ENCODE peak calls at places on chromosomes 7 and 10, in four cellular contexts. One of them, this sample, is unnamed.

GRCh38 chr10:71531485-71532446 is 135.0 kb downstream of the CDH23 start:
- DNase-seq in AG09319: no peak
- DNase-seq in colonic mucosa: no peak
- DNase-seq in AG09309: no peak
- DNase-seq in this sample: no peak

GRCh38 chr10:95183451-95184230 is 10.4 kb upstream of the ACSM6 start:
- DNase-seq in AG09319: peak; percentile 51
- DNase-seq in colonic mucosa: peak; percentile 93
- DNase-seq in AG09309: peak; percentile 18
- DNase-seq in this sample: peak; percentile 82

GRCh38 chr10:54800677-54801480 is at the start of gene PCDH15:
- DNase-seq in AG09319: no peak
- DNase-seq in colonic mucosa: no peak
- DNase-seq in AG09309: no peak
- DNase-seq in this sample: peak; percentile 35

GRCh38 chr7:39338716-39339115 is 227.5 kb upstream of the YAE1 start:
- DNase-seq in AG09319: no peak
- DNase-seq in colonic mucosa: no peak
- DNase-seq in AG09309: no peak
- DNase-seq in this sample: no peak

GRCh38 chr10:120505056-120505455 is 48.0 kb downstream of the PLPP4 start:
- DNase-seq in AG09319: no peak
- DNase-seq in colonic mucosa: no peak
- DNase-seq in AG09309: no peak
- DNase-seq in this sample: no peak

GRCh38 chr10:77873558-77874380 is 52.8 kb downstream of the DLG5 start:
- DNase-seq in AG09319: no peak
- DNase-seq in colonic mucosa: peak; percentile 56
- DNase-seq in AG09309: no peak
- DNase-seq in this sample: peak; percentile 80

GRCh38 chr10:311901-312665 is 176.8 kb downstream of the ZMYND11 start:
- DNase-seq in AG09319: no peak
- DNase-seq in colonic mucosa: no peak
- DNase-seq in AG09309: no peak
- DNase-seq in this sample: no peak

GRCh38 chr10:93697207-93697606 is 5.2 kb downstream of the FRA10AC1 start:
- DNase-seq in AG09319: no peak
- DNase-seq in colonic mucosa: no peak
- DNase-seq in AG09309: no peak
- DNase-seq in this sample: no peak

GRCh38 chr7:116977172-116977571 is 23.9 kb downstream of the ST7 start:
- DNase-seq in AG09319: peak; percentile 11
- DNase-seq in colonic mucosa: no peak
- DNase-seq in AG09309: no peak
- DNase-seq in this sample: peak; percentile 43

GRCh38 chr10:86936661-86937501 is 20.5 kb downstream of the MMRN2 start:
- DNase-seq in AG09319: no peak
- DNase-seq in colonic mucosa: no peak
- DNase-seq in AG09309: no peak
- DNase-seq in this sample: peak; percentile 55

GRCh38 chr10:62433181-62433692 is 59.1 kb downstream of the ZNF365 start:
- DNase-seq in AG09319: peak; percentile 80
- DNase-seq in colonic mucosa: no peak
- DNase-seq in AG09309: peak; percentile 95
- DNase-seq in this sample: peak; percentile 97

GRCh38 chr7:130219871-130220270 is 12.2 kb downstream of the SSMEM1 start:
- DNase-seq in AG09319: no peak
- DNase-seq in colonic mucosa: no peak
- DNase-seq in AG09309: no peak
- DNase-seq in this sample: no peak

GRCh38 chr7:130223646-130224045 is 16.0 kb downstream of the SSMEM1 start:
- DNase-seq in AG09319: no peak
- DNase-seq in colonic mucosa: no peak
- DNase-seq in AG09309: no peak
- DNase-seq in this sample: no peak

GRCh38 chr7:130221341-130221740 is 13.7 kb downstream of the SSMEM1 start:
- DNase-seq in AG09319: no peak
- DNase-seq in colonic mucosa: no peak
- DNase-seq in AG09309: no peak
- DNase-seq in this sample: no peak

GRCh38 chr7:130224210-130224609 is 16.6 kb downstream of the SSMEM1 start:
- DNase-seq in AG09319: no peak
- DNase-seq in colonic mucosa: no peak
- DNase-seq in AG09309: no peak
- DNase-seq in this sample: no peak

GRCh38 chr7:130221746-130222145 is 14.1 kb downstream of the SSMEM1 start:
- DNase-seq in AG09319: no peak
- DNase-seq in colonic mucosa: no peak
- DNase-seq in AG09309: no peak
- DNase-seq in this sample: no peak
- TF ChIP-seq CTCF in AG09319: no peak
- TF ChIP-seq CTCF in colonic mucosa: no peak
- TF ChIP-seq CTCF in AG09309: no peak
- TF ChIP-seq CTCF in this sample: no peak

DNA sequence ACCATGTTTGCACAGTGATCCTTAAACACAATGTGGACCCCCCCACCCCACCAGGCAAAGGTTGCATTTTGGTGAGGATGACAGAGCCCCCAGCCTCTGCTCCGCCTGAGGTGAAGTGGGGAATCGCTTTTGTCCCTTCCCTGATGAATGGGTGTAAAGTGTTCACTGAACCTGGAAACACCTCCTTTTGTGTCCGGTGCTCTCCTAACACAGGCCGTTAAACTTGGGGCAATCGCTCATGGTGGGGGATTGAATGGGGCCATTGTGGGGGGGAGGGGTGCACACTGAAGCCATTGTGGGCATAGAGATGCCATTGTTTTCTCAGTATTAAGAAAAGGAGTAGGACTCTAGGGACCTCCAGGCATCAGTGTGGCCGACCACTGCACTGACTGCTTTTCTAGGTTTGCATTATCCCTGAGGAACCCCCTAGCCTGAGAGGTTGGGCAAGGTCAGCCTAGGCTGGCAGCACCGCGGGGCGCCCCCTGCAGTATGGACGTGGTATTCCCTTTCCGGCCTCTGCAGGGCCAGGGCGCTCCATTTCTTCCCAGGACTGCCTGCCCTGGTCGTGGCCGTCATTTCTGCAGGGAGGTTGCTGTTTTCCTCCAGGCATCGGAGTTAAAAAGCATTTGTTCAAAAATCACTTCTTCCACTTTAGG is 158.3 kb downstream of the TCF7L2 start:
- DNase-seq in AG09319: no peak
- DNase-seq in colonic mucosa: peak; percentile 50
- DNase-seq in AG09309: no peak
- DNase-seq in this sample: no peak
- TF ChIP-seq CTCF in AG09319: peak; percentile 50
- TF ChIP-seq CTCF in colonic mucosa: peak; percentile 48
- TF ChIP-seq CTCF in AG09309: peak; percentile 58
- TF ChIP-seq CTCF in this sample: peak; percentile 61

GRCh38 chr7:12289996-12290395 is 78.9 kb downstream of the TMEM106B start:
- DNase-seq in AG09319: no peak
- DNase-seq in colonic mucosa: no peak
- DNase-seq in AG09309: no peak
- DNase-seq in this sample: no peak

GRCh38 chr7:12287886-12288285 is 76.8 kb downstream of the TMEM106B start:
- DNase-seq in AG09319: no peak
- DNase-seq in colonic mucosa: no peak
- DNase-seq in AG09309: no peak
- DNase-seq in this sample: no peak

GRCh38 chr7:12294701-12295100 is 83.6 kb downstream of the TMEM106B start:
- DNase-seq in AG09319: no peak
- DNase-seq in colonic mucosa: no peak
- DNase-seq in AG09309: no peak
- DNase-seq in this sample: no peak

GRCh38 chr7:12296051-12296570 is 85.0 kb downstream of the TMEM106B start:
- DNase-seq in AG09319: no peak
- DNase-seq in colonic mucosa: no peak
- DNase-seq in AG09309: no peak
- DNase-seq in this sample: no peak

DNA sequence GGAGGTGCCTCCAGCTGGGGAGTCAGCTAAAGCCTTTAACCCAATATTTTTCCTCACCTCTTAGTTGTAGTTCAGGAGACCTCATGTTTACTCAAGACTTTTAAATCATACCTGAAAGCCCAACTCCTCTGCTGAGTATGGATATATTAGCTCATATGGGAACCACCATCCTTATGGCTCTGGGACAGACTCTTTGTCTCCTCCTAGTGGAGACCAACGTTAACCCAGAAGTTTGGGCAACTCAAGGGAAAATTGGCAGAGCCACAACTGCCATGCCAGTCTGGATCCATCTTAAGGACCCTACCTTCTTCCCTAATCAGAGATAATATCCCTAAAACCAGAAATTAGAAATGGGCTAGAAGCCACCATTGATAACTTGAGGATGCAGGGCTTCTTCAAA is 80.8 kb downstream of the TMEM106B start:
- DNase-seq in AG09319: no peak
- DNase-seq in colonic mucosa: no peak
- DNase-seq in AG09309: no peak
- DNase-seq in this sample: no peak
- TF ChIP-seq CTCF in AG09319: no peak
- TF ChIP-seq CTCF in colonic mucosa: peak; percentile 29
- TF ChIP-seq CTCF in AG09309: peak; percentile 31
- TF ChIP-seq CTCF in this sample: peak; percentile 20

GRCh38 chr7:67788689-67789088 is 792.1 kb downstream of the TYW1 start:
- DNase-seq in AG09319: no peak
- DNase-seq in colonic mucosa: no peak
- DNase-seq in AG09309: no peak
- DNase-seq in this sample: no peak
- TF ChIP-seq CTCF in AG09319: peak; percentile 39
- TF ChIP-seq CTCF in colonic mucosa: no peak
- TF ChIP-seq CTCF in AG09309: no peak
- TF ChIP-seq CTCF in this sample: no peak

DNA sequence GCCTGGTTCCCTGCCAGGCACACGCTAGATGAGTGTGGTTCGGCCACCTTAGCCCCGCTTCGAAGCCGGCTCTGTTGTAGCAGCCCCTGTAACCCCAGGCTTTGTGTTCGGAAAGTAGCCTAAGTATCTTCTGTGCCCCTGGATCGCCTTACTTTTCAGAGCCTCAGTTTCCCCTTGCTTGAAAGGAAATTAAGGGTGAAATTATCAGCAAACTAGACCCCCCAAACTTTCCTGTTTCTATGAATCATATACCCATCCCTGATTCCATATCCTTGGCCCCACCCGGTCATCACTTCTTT is 312 bp downstream of the PDCD11 start:
- DNase-seq in AG09319: no peak
- DNase-seq in colonic mucosa: no peak
- DNase-seq in AG09309: no peak
- DNase-seq in this sample: no peak
- TF ChIP-seq CTCF in AG09319: no peak
- TF ChIP-seq CTCF in colonic mucosa: no peak
- TF ChIP-seq CTCF in AG09309: no peak
- TF ChIP-seq CTCF in this sample: no peak

GRCh38 chr7:20330176-20330796 is 414 bp upstream of the ITGB8 start:
- DNase-seq in AG09319: peak; percentile 71
- DNase-seq in colonic mucosa: peak; percentile 76
- DNase-seq in AG09309: peak; percentile 72
- DNase-seq in this sample: peak; percentile 92
- TF ChIP-seq CTCF in AG09319: no peak
- TF ChIP-seq CTCF in colonic mucosa: no peak
- TF ChIP-seq CTCF in AG09309: no peak
- TF ChIP-seq CTCF in this sample: no peak

This sample was measured in astrocyte of the spinal cord.